ENCODE peak calls at places on chromosomes 11 and 22, in five cellular contexts. One of them, this sample, is unnamed.
A peak's percentile ranks its signal among the peaks of the same experiment; 100 is the strongest.

GRCh38 chr11:67604815-67605214 is 1.9 kb upstream of the NDUFV1 start:
- DNase-seq in GM06990: no peak
- DNase-seq in ascending aorta: no peak
- DNase-seq in cardiac fibroblast: no peak
- DNase-seq in fibroblast of lung: no peak
- DNase-seq in this sample: no peak

GRCh38 chr11:122748968-122749687 is 89.2 kb upstream of the CRTAM start:
- DNase-seq in GM06990: peak; percentile 45
- DNase-seq in fibroblast of lung: peak; percentile 95
- DNase-seq in ascending aorta: peak; percentile 75
- DNase-seq in cardiac fibroblast: peak; percentile 87
- DNase-seq in this sample: no peak

GRCh38 chr22:31206896-31207687 is 5.0 kb upstream of the LIMK2 start:
- DNase-seq in cardiac fibroblast: peak; percentile 19
- DNase-seq in fibroblast of lung: no peak
- DNase-seq in ascending aorta: no peak
- DNase-seq in GM06990: no peak
- DNase-seq in this sample: no peak

GRCh38 chr11:71268706-71269321 is 16.4 kb upstream of the SHANK2 start:
- DNase-seq in fibroblast of lung: no peak
- DNase-seq in GM06990: no peak
- DNase-seq in cardiac fibroblast: no peak
- DNase-seq in ascending aorta: peak; percentile 19
- DNase-seq in this sample: no peak

GRCh38 chr11:76604081-76604601 is 66.4 kb downstream of the LRRC32 start:
- DNase-seq in GM06990: no peak
- DNase-seq in ascending aorta: no peak
- DNase-seq in cardiac fibroblast: no peak
- DNase-seq in fibroblast of lung: no peak
- DNase-seq in this sample: no peak

GRCh38 chr11:61732705-61733104 is 19.7 kb upstream of the MYRF start:
- DNase-seq in ascending aorta: no peak
- DNase-seq in GM06990: no peak
- DNase-seq in cardiac fibroblast: peak; percentile 47
- DNase-seq in fibroblast of lung: peak; percentile 47
- DNase-seq in this sample: no peak

GRCh38 chr11:95358516-95359322 is 127.7 kb upstream of the SESN3 start:
- DNase-seq in GM06990: no peak
- DNase-seq in fibroblast of lung: no peak
- DNase-seq in cardiac fibroblast: peak; percentile 27
- DNase-seq in ascending aorta: no peak
- DNase-seq in this sample: no peak

GRCh38 chr11:78257654-78258053 is 68.9 kb downstream of the USP35 start:
- DNase-seq in GM06990: no peak
- DNase-seq in ascending aorta: no peak
- DNase-seq in fibroblast of lung: no peak
- DNase-seq in cardiac fibroblast: no peak
- DNase-seq in this sample: no peak

GRCh38 chr11:45102810-45103621 is 43.4 kb upstream of the PRDM11 start:
- DNase-seq in fibroblast of lung: peak; percentile 82
- DNase-seq in GM06990: peak; percentile 38
- DNase-seq in cardiac fibroblast: peak; percentile 89
- DNase-seq in ascending aorta: peak; percentile 75
- DNase-seq in this sample: no peak

GRCh38 chr11:57344826-57345225 is 6.7 kb downstream of the P2RX3 start:
- DNase-seq in ascending aorta: no peak
- DNase-seq in GM06990: no peak
- DNase-seq in cardiac fibroblast: no peak
- DNase-seq in fibroblast of lung: no peak
- DNase-seq in this sample: no peak

GRCh38 chr11:14244926-14245325 is 114.1 kb downstream of the RRAS2 start:
- DNase-seq in GM06990: no peak
- DNase-seq in fibroblast of lung: no peak
- DNase-seq in ascending aorta: no peak
- DNase-seq in cardiac fibroblast: no peak
- DNase-seq in this sample: no peak

GRCh38 chr22:41285441-41285819 is 557 bp downstream of the RANGAP1 start:
- DNase-seq in GM06990: peak; percentile 88
- DNase-seq in ascending aorta: peak; percentile 79
- DNase-seq in fibroblast of lung: peak; percentile 85
- DNase-seq in cardiac fibroblast: peak; percentile 78
- DNase-seq in this sample: peak; percentile 38

GRCh38 chr11:10942621-10943020 is 84.8 kb upstream of the ZBED5 start:
- DNase-seq in GM06990: no peak
- DNase-seq in fibroblast of lung: no peak
- DNase-seq in cardiac fibroblast: no peak
- DNase-seq in ascending aorta: no peak
- DNase-seq in this sample: no peak

GRCh38 chr11:118910309-118911112 is 15.2 kb downstream of the BCL9L start:
- DNase-seq in GM06990: no peak
- DNase-seq in cardiac fibroblast: peak; percentile 94
- DNase-seq in fibroblast of lung: peak; percentile 94
- DNase-seq in ascending aorta: peak; percentile 88
- DNase-seq in this sample: no peak

GRCh38 chr11:134033696-134034491 is 35.0 kb upstream of the JAM3 start:
- DNase-seq in fibroblast of lung: peak; percentile 80
- DNase-seq in ascending aorta: peak; percentile 93
- DNase-seq in cardiac fibroblast: peak; percentile 88
- DNase-seq in GM06990: no peak
- DNase-seq in this sample: no peak

GRCh38 chr11:112016088-112016764 is 9.0 kb upstream of the DLAT start:
- DNase-seq in fibroblast of lung: peak; percentile 22
- DNase-seq in cardiac fibroblast: peak; percentile 52
- DNase-seq in GM06990: peak; percentile 37
- DNase-seq in ascending aorta: no peak
- DNase-seq in this sample: no peak

GRCh38 chr22:37001826-37002225 is 17.4 kb downstream of the TST start:
- DNase-seq in GM06990: no peak
- DNase-seq in cardiac fibroblast: no peak
- DNase-seq in ascending aorta: no peak
- DNase-seq in fibroblast of lung: no peak
- DNase-seq in this sample: peak; percentile 14

GRCh38 chr11:67265633-67266423 is 445 bp upstream of the GRK2 start:
- DNase-seq in GM06990: peak; percentile 85
- DNase-seq in ascending aorta: peak; percentile 85
- DNase-seq in fibroblast of lung: peak; percentile 52
- DNase-seq in cardiac fibroblast: peak; percentile 70
- DNase-seq in this sample: peak; percentile 47

GRCh38 chr11:122788781-122789535 is 49.3 kb upstream of the CRTAM start:
- DNase-seq in GM06990: no peak
- DNase-seq in cardiac fibroblast: no peak
- DNase-seq in fibroblast of lung: no peak
- DNase-seq in ascending aorta: no peak
- DNase-seq in this sample: no peak

GRCh38 chr22:47038206-47038835 is 275.9 kb downstream of the TBC1D22A start:
- DNase-seq in fibroblast of lung: no peak
- DNase-seq in ascending aorta: no peak
- DNase-seq in cardiac fibroblast: no peak
- DNase-seq in GM06990: no peak
- DNase-seq in this sample: no peak

GRCh38 chr22:49923445-49923844 is 5.0 kb downstream of the CRELD2 start:
- DNase-seq in cardiac fibroblast: no peak
- DNase-seq in ascending aorta: no peak
- DNase-seq in GM06990: peak; percentile 85
- DNase-seq in fibroblast of lung: peak; percentile 44
- DNase-seq in this sample: no peak

GRCh38 chr11:126917531-126918204 is 82.9 kb downstream of the KIRREL3 start:
- DNase-seq in GM06990: peak; percentile 32
- DNase-seq in fibroblast of lung: peak; percentile 81
- DNase-seq in cardiac fibroblast: peak; percentile 77
- DNase-seq in ascending aorta: no peak
- DNase-seq in this sample: no peak

GRCh38 chr11:75196426-75196825 is 44.1 kb upstream of the TPBGL start:
- DNase-seq in GM06990: no peak
- DNase-seq in cardiac fibroblast: peak; percentile 38
- DNase-seq in fibroblast of lung: no peak
- DNase-seq in ascending aorta: no peak
- DNase-seq in this sample: no peak

GRCh38 chr22:47128216-47129215 is 366.1 kb downstream of the TBC1D22A start:
- DNase-seq in fibroblast of lung: no peak
- DNase-seq in ascending aorta: no peak
- DNase-seq in cardiac fibroblast: no peak
- DNase-seq in GM06990: no peak
- DNase-seq in this sample: no peak

DNA sequence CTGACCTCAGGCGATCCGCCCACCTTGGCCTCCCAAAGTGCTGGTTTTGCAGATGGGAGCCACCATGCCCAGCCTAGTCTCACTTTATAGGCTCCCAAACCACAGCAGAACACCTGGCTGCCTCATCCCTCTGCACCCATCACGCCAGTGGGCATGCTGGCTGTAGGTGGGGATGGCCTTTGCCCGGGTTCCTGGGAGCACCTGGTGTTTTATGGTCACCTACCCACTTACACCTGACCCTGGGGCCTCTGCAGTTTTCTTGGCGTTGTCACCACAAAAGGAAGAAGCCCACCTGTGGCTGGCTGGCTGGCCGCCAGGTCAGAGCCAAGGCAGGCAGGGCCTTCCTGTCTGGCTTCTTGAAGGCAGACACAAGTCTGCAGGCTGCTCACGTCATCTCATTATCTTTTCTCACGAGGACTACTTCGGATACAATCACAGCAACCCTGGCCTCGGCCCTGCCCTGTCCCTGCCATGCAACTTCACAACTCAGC is 8.2 kb downstream of the RRP7A start:
- DNase-seq in GM06990: no peak
- DNase-seq in cardiac fibroblast: peak; percentile 26
- DNase-seq in fibroblast of lung: no peak
- DNase-seq in ascending aorta: no peak
- DNase-seq in this sample: no peak
- TF ChIP-seq CTCF in GM06990: no peak
- TF ChIP-seq CTCF in cardiac fibroblast: no peak
- TF ChIP-seq CTCF in fibroblast of lung: no peak
- TF ChIP-seq CTCF in ascending aorta: no peak
- TF ChIP-seq CTCF in this sample: no peak

GRCh38 chr22:48335442-48336139 is 1492.1 kb downstream of the BRD1 start:
- DNase-seq in ascending aorta: no peak
- DNase-seq in fibroblast of lung: no peak
- DNase-seq in cardiac fibroblast: no peak
- DNase-seq in GM06990: no peak
- DNase-seq in this sample: no peak
- TF ChIP-seq CTCF in ascending aorta: no peak
- TF ChIP-seq CTCF in fibroblast of lung: no peak
- TF ChIP-seq CTCF in cardiac fibroblast: no peak
- TF ChIP-seq CTCF in GM06990: no peak
- TF ChIP-seq CTCF in this sample: no peak

GRCh38 chr11:94303884-94304459 is 408 bp upstream of the IZUMO1R start:
- DNase-seq in cardiac fibroblast: no peak
- DNase-seq in GM06990: no peak
- DNase-seq in fibroblast of lung: no peak
- DNase-seq in ascending aorta: no peak
- DNase-seq in this sample: no peak

GRCh38 chr11:94302806-94303205 is 1.6 kb upstream of the IZUMO1R start:
- DNase-seq in fibroblast of lung: no peak
- DNase-seq in ascending aorta: no peak
- DNase-seq in GM06990: no peak
- DNase-seq in cardiac fibroblast: no peak
- DNase-seq in this sample: no peak

GRCh38 chr11:94295534-94295933 is 8.8 kb upstream of the IZUMO1R start:
- DNase-seq in cardiac fibroblast: no peak
- DNase-seq in ascending aorta: no peak
- DNase-seq in fibroblast of lung: no peak
- DNase-seq in GM06990: no peak
- DNase-seq in this sample: no peak

GRCh38 chr11:94297967-94298576 is 6.3 kb upstream of the IZUMO1R start:
- DNase-seq in cardiac fibroblast: no peak
- DNase-seq in fibroblast of lung: no peak
- DNase-seq in GM06990: no peak
- DNase-seq in ascending aorta: no peak
- DNase-seq in this sample: no peak
- TF ChIP-seq CTCF in cardiac fibroblast: no peak
- TF ChIP-seq CTCF in fibroblast of lung: no peak
- TF ChIP-seq CTCF in GM06990: peak; percentile 23
- TF ChIP-seq CTCF in ascending aorta: no peak
- TF ChIP-seq CTCF in this sample: no peak

GRCh38 chr11:43507171-43507570 is 148.5 kb downstream of the TTC17 start:
- DNase-seq in ascending aorta: no peak
- DNase-seq in cardiac fibroblast: no peak
- DNase-seq in GM06990: no peak
- DNase-seq in fibroblast of lung: no peak
- DNase-seq in this sample: no peak

GRCh38 chr11:43508511-43508918 is 149.8 kb downstream of the TTC17 start:
- DNase-seq in cardiac fibroblast: peak; percentile 48
- DNase-seq in ascending aorta: no peak
- DNase-seq in fibroblast of lung: peak; percentile 2
- DNase-seq in GM06990: no peak
- DNase-seq in this sample: no peak

GRCh38 chr11:43504316-43504950 is 145.7 kb downstream of the TTC17 start:
- DNase-seq in fibroblast of lung: no peak
- DNase-seq in cardiac fibroblast: peak; percentile 15
- DNase-seq in GM06990: no peak
- DNase-seq in ascending aorta: no peak
- DNase-seq in this sample: no peak

GRCh38 chr11:43503417-43503816 is 144.7 kb downstream of the TTC17 start:
- DNase-seq in ascending aorta: no peak
- DNase-seq in cardiac fibroblast: no peak
- DNase-seq in fibroblast of lung: no peak
- DNase-seq in GM06990: no peak
- DNase-seq in this sample: no peak

GRCh38 chr11:43505171-43505570 is 146.5 kb downstream of the TTC17 start:
- DNase-seq in GM06990: no peak
- DNase-seq in cardiac fibroblast: no peak
- DNase-seq in ascending aorta: no peak
- DNase-seq in fibroblast of lung: no peak
- DNase-seq in this sample: no peak
- TF ChIP-seq CTCF in GM06990: no peak
- TF ChIP-seq CTCF in cardiac fibroblast: no peak
- TF ChIP-seq CTCF in ascending aorta: no peak
- TF ChIP-seq CTCF in fibroblast of lung: no peak
- TF ChIP-seq CTCF in this sample: no peak

GRCh38 chr11:32215157-32215556 is 124.3 kb downstream of the RCN1 start:
- DNase-seq in GM06990: no peak
- DNase-seq in fibroblast of lung: no peak
- DNase-seq in cardiac fibroblast: no peak
- DNase-seq in ascending aorta: no peak
- DNase-seq in this sample: no peak
- TF ChIP-seq CTCF in GM06990: peak; percentile 17
- TF ChIP-seq CTCF in fibroblast of lung: no peak
- TF ChIP-seq CTCF in cardiac fibroblast: no peak
- TF ChIP-seq CTCF in ascending aorta: no peak
- TF ChIP-seq CTCF in this sample: no peak

This sample was measured in omental fat pad.